ENCODE peak calls at places on chromosome 20, in four cellular contexts. D is GM12878, Q is A549, H is HepG2. J is an unnamed sample.

GRCh38 chr20:1657556-1658334 is at the start of gene SIRPG:
- DNase-seq in D (no peak), Q (no peak), H (no peak), J (no peak)

GRCh38 chr20:39880890-39881289 is 808.1 kb downstream of the MAFB start:
- DNase-seq in D (no peak), Q (peak), H (no peak), J (no peak)

GRCh38 chr20:49584418-49585382 is 16.8 kb upstream of the PTGIS start:
- DNase-seq in D (no peak), Q (peak), H (no peak), J (no peak)

GRCh38 chr20:2114990-2115681 is 13.5 kb downstream of the STK35 start:
- DNase-seq in D (no peak), Q (no peak), H (no peak), J (no peak)

GRCh38 chr20:1775117-1775516 is 117.5 kb upstream of the SIRPG start:
- DNase-seq in D (no peak), Q (no peak), H (no peak), J (no peak)

GRCh38 chr20:51597389-51598231 is 55.1 kb upstream of the NFATC2 start:
- DNase-seq in D (no peak), Q (no peak), H (no peak), J (no peak)

GRCh38 chr20:52494244-52494643 is 302.7 kb upstream of the ZFP64 start:
- DNase-seq in D (no peak), Q (peak), H (no peak), J (no peak)

GRCh38 chr20:41108531-41108930 is 28.8 kb upstream of the PLCG1 start:
- DNase-seq in D (no peak), Q (no peak), H (no peak), J (no peak)

GRCh38 chr20:17622086-17622850 is 52.4 kb downstream of the DSTN start:
- DNase-seq in D (no peak), Q (no peak), H (no peak), J (no peak)

GRCh38 chr20:17700637-17701036 is 871 bp downstream of the BANF2 start:
- DNase-seq in D (no peak), Q (no peak), H (no peak), J (no peak)

GRCh38 chr20:36439040-36439730 is 102.1 kb upstream of the MYL9 start:
- DNase-seq in D (no peak), Q (peak), H (peak), J (peak)

GRCh38 chr20:14883324-14883723 is 545.9 kb upstream of the FLRT3 start:
- DNase-seq in D (no peak), Q (no peak), H (no peak), J (no peak)

GRCh38 chr20:57570145-57570850 is 9.4 kb downstream of the PCK1 start:
- DNase-seq in D (no peak), Q (no peak), H (no peak), J (no peak)

GRCh38 chr20:53984354-53984753 is 86.0 kb downstream of the BCAS1 start:
- DNase-seq in D (no peak), Q (no peak), H (no peak), J (no peak)

GRCh38 chr20:61959301-61959700 is 106.4 kb downstream of the TAF4 start:
- DNase-seq in D (no peak), Q (peak), H (no peak), J (peak)

GRCh38 chr20:53660947-53661381 is 67.3 kb upstream of the ZNF217 start:
- DNase-seq in D (no peak), Q (no peak), H (no peak), J (no peak)

GRCh38 chr20:19823971-19824370 is 65.9 kb downstream of the RIN2 start:
- DNase-seq in D (no peak), Q (no peak), H (no peak), J (no peak)

GRCh38 chr20:59925359-59925758 is 8.1 kb downstream of the SYCP2 start:
- DNase-seq in D (no peak), Q (no peak), H (no peak), J (no peak)

GRCh38 chr20:59931511-59932312 is 1.7 kb downstream of the SYCP2 start:
- DNase-seq in D (no peak), Q (no peak), H (no peak), J (no peak)

GRCh38 chr20:59923514-59923913 is 9.9 kb downstream of the SYCP2 start:
- DNase-seq in D (no peak), Q (no peak), H (no peak), J (no peak)

GRCh38 chr20:59920944-59921343 is 12.5 kb downstream of the SYCP2 start:
- DNase-seq in D (no peak), Q (no peak), H (no peak), J (no peak)

GRCh38 chr20:59925894-59926293 is 7.5 kb downstream of the SYCP2 start:
- DNase-seq in D (no peak), Q (peak), H (no peak), J (no peak)
- TF ChIP-seq CHD4 in D (no peak), Q (no peak), H (no peak), J (no peak)

GRCh38 chr20:46283426-46283825 is 24.9 kb downstream of the CDH22 start:
- DNase-seq in D (no peak), Q (peak), H (no peak), J (no peak)

GRCh38 chr20:46284028-46284427 is 24.3 kb downstream of the CDH22 start:
- DNase-seq in D (no peak), Q (no peak), H (no peak), J (no peak)

GRCh38 chr20:46286380-46286779 is 21.9 kb downstream of the CDH22 start:
- DNase-seq in D (no peak), Q (no peak), H (no peak), J (no peak)

GRCh38 chr20:46285740-46286139 is 22.6 kb downstream of the CDH22 start:
- DNase-seq in D (no peak), Q (no peak), H (no peak), J (no peak)

DNA sequence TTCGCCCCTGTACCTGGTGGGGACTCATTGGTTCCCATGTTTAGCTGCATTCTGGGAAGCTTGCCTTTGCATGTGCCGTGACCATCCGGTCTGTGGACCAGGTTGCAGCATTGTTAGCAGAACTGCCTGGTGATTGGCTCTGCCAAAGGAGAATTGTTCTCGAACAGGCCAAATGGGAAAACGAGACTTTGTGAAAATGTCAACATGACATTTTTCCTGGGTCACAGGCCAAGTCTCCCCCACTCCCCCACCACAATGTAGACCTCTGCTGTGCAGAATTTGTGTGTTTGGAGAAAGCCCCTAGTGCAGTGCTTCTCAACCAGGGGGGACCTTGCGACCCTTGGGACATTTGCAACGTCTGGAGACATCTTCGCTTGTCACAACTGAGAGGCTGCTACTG is 23.2 kb downstream of the CDH22 start:
- DNase-seq in D (no peak), Q (no peak), H (no peak), J (no peak)
- TF ChIP-seq CHD4 in D (no peak), Q (no peak), H (no peak), J (no peak)

GRCh38 chr20:33099842-33100538 is 20.5 kb downstream of the BPIFB4 start:
- DNase-seq in D (no peak), Q (peak), H (no peak), J (peak)

GRCh38 chr20:33093074-33093473 is 13.6 kb downstream of the BPIFB4 start:
- DNase-seq in D (no peak), Q (no peak), H (no peak), J (no peak)

GRCh38 chr20:33093582-33093981 is 14.1 kb downstream of the BPIFB4 start:
- DNase-seq in D (no peak), Q (no peak), H (no peak), J (no peak)

GRCh38 chr20:33095249-33095648 is 15.8 kb downstream of the BPIFB4 start:
- DNase-seq in D (no peak), Q (no peak), H (no peak), J (no peak)

GRCh38 chr20:33096921-33097320 is 17.5 kb downstream of the BPIFB4 start:
- DNase-seq in D (no peak), Q (no peak), H (no peak), J (no peak)
- TF ChIP-seq CHD4 in D (no peak), Q (no peak), H (no peak), J (no peak)

GRCh38 chr20:33411136-33411690 is 9.9 kb upstream of the CDK5RAP1 start:
- DNase-seq in D (no peak), Q (no peak), H (no peak), J (no peak)
- TF ChIP-seq CHD4 in D (no peak), Q (no peak), H (no peak), J (no peak)

GRCh38 chr20:10863337-10864060 is 189.7 kb upstream of the JAG1 start:
- DNase-seq in D (no peak), Q (peak), H (no peak), J (no peak)

GRCh38 chr20:10861619-10862018 is 187.8 kb upstream of the JAG1 start:
- DNase-seq in D (no peak), Q (peak), H (peak), J (no peak)

GRCh38 chr20:10861086-10861485 is 187.3 kb upstream of the JAG1 start:
- DNase-seq in D (no peak), Q (peak), H (no peak), J (no peak)

GRCh38 chr20:10868299-10868698 is 194.5 kb upstream of the JAG1 start:
- DNase-seq in D (no peak), Q (no peak), H (no peak), J (no peak)

GRCh38 chr20:10864076-10864672 is 190.4 kb upstream of the JAG1 start:
- DNase-seq in D (no peak), Q (peak), H (no peak), J (no peak)
- TF ChIP-seq CHD4 in D (no peak), Q (no peak), H (no peak), J (no peak)

GRCh38 chr20:58651823-58652605 is 931 bp downstream of the STX16 start:
- DNase-seq in D (peak), Q (peak), H (peak), J (peak)

GRCh38 chr20:58649288-58650180 is 1.5 kb upstream of the STX16 start:
- DNase-seq in D (no peak), Q (no peak), H (no peak), J (no peak)

GRCh38 chr20:58651548-58651822 is 402 bp downstream of the STX16 start:
- DNase-seq in D (no peak), Q (no peak), H (peak), J (no peak)

GRCh38 chr20:58650181-58650775 is 805 bp upstream of the STX16 start:
- DNase-seq in D (no peak), Q (no peak), H (no peak), J (peak)

GRCh38 chr20:58650776-58651547 is at the start of gene STX16:
- DNase-seq in D (peak), Q (peak), H (peak), J (peak)
- TF ChIP-seq CHD4 in D (peak), Q (peak), H (peak), J (peak)